ENCODE peak calls at places on chromosomes 3 and 15, in ten cellular contexts. One of them, this sample, is unnamed.

GRCh38 chr3:105686324-105686897 is 182.4 kb downstream of the CBLB start:
- DNase-seq in esophagus muscularis mucosa: no peak
- DNase-seq in cardiac fibroblast: peak; percentile 65
- DNase-seq in stimulated activated CD4-positive, alpha-beta T cell treated with anti-CD3 and anti-CD28 coated beads, Interleukin-12 subunit alpha, Interleukin-12 subunit beta, amount 100 ng/mL, for 4 hours: no peak
- DNase-seq in NCI-H774: no peak
- DNase-seq in GM10248: peak; percentile 31
- DNase-seq in activated CD4-positive, alpha-beta memory T cell treated with anti-CD3 and anti-CD28 coated beads for 36 hours: no peak
- DNase-seq in endothelial cell: no peak
- DNase-seq in fibroblast of the conjunctiva: peak; percentile 18
- DNase-seq in RWPE2: no peak
- DNase-seq in this sample: peak; percentile 29

GRCh38 chr3:13937131-13937530 is 57.3 kb upstream of the WNT7A start:
- DNase-seq in esophagus muscularis mucosa: no peak
- DNase-seq in cardiac fibroblast: no peak
- DNase-seq in stimulated activated CD4-positive, alpha-beta T cell treated with anti-CD3 and anti-CD28 coated beads, Interleukin-12 subunit alpha, Interleukin-12 subunit beta, amount 100 ng/mL, for 4 hours: no peak
- DNase-seq in NCI-H774: no peak
- DNase-seq in GM10248: no peak
- DNase-seq in activated CD4-positive, alpha-beta memory T cell treated with anti-CD3 and anti-CD28 coated beads for 36 hours: no peak
- DNase-seq in endothelial cell: no peak
- DNase-seq in fibroblast of the conjunctiva: no peak
- DNase-seq in RWPE2: no peak
- DNase-seq in this sample: no peak

GRCh38 chr15:68187559-68187958 is 17.6 kb downstream of the CALML4 start:
- DNase-seq in esophagus muscularis mucosa: no peak
- DNase-seq in cardiac fibroblast: peak; percentile 93
- DNase-seq in stimulated activated CD4-positive, alpha-beta T cell treated with anti-CD3 and anti-CD28 coated beads, Interleukin-12 subunit alpha, Interleukin-12 subunit beta, amount 100 ng/mL, for 4 hours: no peak
- DNase-seq in NCI-H774: no peak
- DNase-seq in GM10248: no peak
- DNase-seq in activated CD4-positive, alpha-beta memory T cell treated with anti-CD3 and anti-CD28 coated beads for 36 hours: no peak
- DNase-seq in endothelial cell: no peak
- DNase-seq in fibroblast of the conjunctiva: peak; percentile 86
- DNase-seq in RWPE2: no peak
- DNase-seq in this sample: peak; percentile 26

GRCh38 chr3:66858656-66859381 is 139.3 kb upstream of the KBTBD8 start:
- DNase-seq in esophagus muscularis mucosa: no peak
- DNase-seq in cardiac fibroblast: no peak
- DNase-seq in stimulated activated CD4-positive, alpha-beta T cell treated with anti-CD3 and anti-CD28 coated beads, Interleukin-12 subunit alpha, Interleukin-12 subunit beta, amount 100 ng/mL, for 4 hours: no peak
- DNase-seq in NCI-H774: no peak
- DNase-seq in GM10248: no peak
- DNase-seq in activated CD4-positive, alpha-beta memory T cell treated with anti-CD3 and anti-CD28 coated beads for 36 hours: no peak
- DNase-seq in endothelial cell: peak; percentile 17
- DNase-seq in fibroblast of the conjunctiva: no peak
- DNase-seq in RWPE2: no peak
- DNase-seq in this sample: peak; percentile 24

GRCh38 chr3:12869025-12869695 is 27.8 kb upstream of the RPL32 start:
- DNase-seq in esophagus muscularis mucosa: no peak
- DNase-seq in cardiac fibroblast: peak; percentile 10
- DNase-seq in stimulated activated CD4-positive, alpha-beta T cell treated with anti-CD3 and anti-CD28 coated beads, Interleukin-12 subunit alpha, Interleukin-12 subunit beta, amount 100 ng/mL, for 4 hours: peak; percentile 31
- DNase-seq in NCI-H774: peak; percentile 11
- DNase-seq in GM10248: peak; percentile 81
- DNase-seq in activated CD4-positive, alpha-beta memory T cell treated with anti-CD3 and anti-CD28 coated beads for 36 hours: peak; percentile 61
- DNase-seq in endothelial cell: peak; percentile 79
- DNase-seq in fibroblast of the conjunctiva: no peak
- DNase-seq in RWPE2: no peak
- DNase-seq in this sample: no peak

GRCh38 chr15:63374686-63375520 is 6.7 kb downstream of the CA12 start:
- DNase-seq in esophagus muscularis mucosa: no peak
- DNase-seq in cardiac fibroblast: peak; percentile 81
- DNase-seq in stimulated activated CD4-positive, alpha-beta T cell treated with anti-CD3 and anti-CD28 coated beads, Interleukin-12 subunit alpha, Interleukin-12 subunit beta, amount 100 ng/mL, for 4 hours: no peak
- DNase-seq in NCI-H774: no peak
- DNase-seq in GM10248: no peak
- DNase-seq in activated CD4-positive, alpha-beta memory T cell treated with anti-CD3 and anti-CD28 coated beads for 36 hours: peak; percentile 81
- DNase-seq in endothelial cell: no peak
- DNase-seq in fibroblast of the conjunctiva: peak; percentile 72
- DNase-seq in RWPE2: peak; percentile 71
- DNase-seq in this sample: peak; percentile 46

GRCh38 chr3:183579967-183580720 is 24.6 kb upstream of the KLHL6 start:
- DNase-seq in esophagus muscularis mucosa: no peak
- DNase-seq in cardiac fibroblast: peak; percentile 68
- DNase-seq in stimulated activated CD4-positive, alpha-beta T cell treated with anti-CD3 and anti-CD28 coated beads, Interleukin-12 subunit alpha, Interleukin-12 subunit beta, amount 100 ng/mL, for 4 hours: no peak
- DNase-seq in NCI-H774: no peak
- DNase-seq in GM10248: peak; percentile 35
- DNase-seq in activated CD4-positive, alpha-beta memory T cell treated with anti-CD3 and anti-CD28 coated beads for 36 hours: no peak
- DNase-seq in endothelial cell: no peak
- DNase-seq in fibroblast of the conjunctiva: no peak
- DNase-seq in RWPE2: no peak
- DNase-seq in this sample: no peak

GRCh38 chr3:48187579-48188265 is 495 bp downstream of the CDC25A start:
- DNase-seq in esophagus muscularis mucosa: no peak
- DNase-seq in cardiac fibroblast: peak; percentile 4
- DNase-seq in stimulated activated CD4-positive, alpha-beta T cell treated with anti-CD3 and anti-CD28 coated beads, Interleukin-12 subunit alpha, Interleukin-12 subunit beta, amount 100 ng/mL, for 4 hours: peak; percentile 33
- DNase-seq in NCI-H774: no peak
- DNase-seq in GM10248: no peak
- DNase-seq in activated CD4-positive, alpha-beta memory T cell treated with anti-CD3 and anti-CD28 coated beads for 36 hours: no peak
- DNase-seq in endothelial cell: peak; percentile 55
- DNase-seq in fibroblast of the conjunctiva: peak; percentile 49
- DNase-seq in RWPE2: peak; percentile 82
- DNase-seq in this sample: no peak

GRCh38 chr15:90869140-90869541 is 753 bp downstream of the FURIN start:
- DNase-seq in esophagus muscularis mucosa: no peak
- DNase-seq in cardiac fibroblast: no peak
- DNase-seq in stimulated activated CD4-positive, alpha-beta T cell treated with anti-CD3 and anti-CD28 coated beads, Interleukin-12 subunit alpha, Interleukin-12 subunit beta, amount 100 ng/mL, for 4 hours: no peak
- DNase-seq in NCI-H774: no peak
- DNase-seq in GM10248: no peak
- DNase-seq in activated CD4-positive, alpha-beta memory T cell treated with anti-CD3 and anti-CD28 coated beads for 36 hours: no peak
- DNase-seq in endothelial cell: no peak
- DNase-seq in fibroblast of the conjunctiva: no peak
- DNase-seq in RWPE2: no peak
- DNase-seq in this sample: no peak

GRCh38 chr15:96974761-96975160 is 644.3 kb downstream of the NR2F2 start:
- DNase-seq in esophagus muscularis mucosa: no peak
- DNase-seq in cardiac fibroblast: no peak
- DNase-seq in stimulated activated CD4-positive, alpha-beta T cell treated with anti-CD3 and anti-CD28 coated beads, Interleukin-12 subunit alpha, Interleukin-12 subunit beta, amount 100 ng/mL, for 4 hours: no peak
- DNase-seq in NCI-H774: no peak
- DNase-seq in GM10248: no peak
- DNase-seq in activated CD4-positive, alpha-beta memory T cell treated with anti-CD3 and anti-CD28 coated beads for 36 hours: no peak
- DNase-seq in endothelial cell: no peak
- DNase-seq in fibroblast of the conjunctiva: no peak
- DNase-seq in RWPE2: no peak
- DNase-seq in this sample: no peak

This sample was measured in D341Med.